ENCODE peak calls at places on chromosomes 13 and 19, in four cellular contexts. Q is SJSA1, N is OCI-LY7, U is RWPE1. W is an unnamed sample.

GRCh38 chr13:54433511-54434206 is 1405.0 kb downstream of the OLFM4 start:
- DNase-seq in U (no peak), Q (no peak), N (no peak), W (no peak)

GRCh38 chr19:40612831-40613668 is 11.9 kb downstream of the LTBP4 start:
- DNase-seq in Q (peak; percentile 73), N (peak; percentile 87), U (peak; percentile 90), W (peak; percentile 65)

GRCh38 chr13:50969691-50970090 is 60.1 kb downstream of the RNASEH2B start:
- DNase-seq in Q (no peak), N (no peak), U (no peak), W (no peak)

GRCh38 chr13:40475617-40476016 is 190.8 kb downstream of the FOXO1 start:
- DNase-seq in Q (no peak), N (no peak), U (no peak), W (no peak)

GRCh38 chr13:97067342-97067895 is 73.1 kb upstream of the OXGR1 start:
- DNase-seq in Q (no peak), U (no peak), N (no peak), W (no peak)

GRCh38 chr13:114268344-114269280 is 12.8 kb upstream of the UPF3A start:
- DNase-seq in Q (no peak), U (no peak), N (no peak), W (no peak)

GRCh38 chr13:35474551-35474950 is 1.9 kb downstream of the MAB21L1 start:
- DNase-seq in N (no peak), Q (peak; percentile 34), U (no peak), W (no peak)

GRCh38 chr13:109272595-109273325 is 513.6 kb downstream of the IRS2 start:
- DNase-seq in N (no peak), Q (no peak), U (no peak), W (no peak)

GRCh38 chr19:41303941-41304340 is 6.0 kb upstream of the CCDC97 start:
- DNase-seq in N (no peak), Q (no peak), U (no peak), W (no peak)

GRCh38 chr19:58387338-58388174 is 487 bp downstream of the RPS5 start:
- DNase-seq in Q (no peak), U (no peak), N (peak; percentile 30), W (no peak)

GRCh38 chr19:44951179-44952159 is 3.7 kb upstream of the CLPTM1 start:
- DNase-seq in Q (peak; percentile 58), N (peak; percentile 88), U (peak; percentile 84), W (peak; percentile 14)

GRCh38 chr13:73069206-73069815 is 10.5 kb downstream of the KLF5 start:
- DNase-seq in U (no peak), N (no peak), Q (no peak), W (no peak)

GRCh38 chr19:11480927-11481776 is at the start of gene ELAVL3:
- DNase-seq in Q (no peak), N (no peak), U (no peak), W (no peak)

GRCh38 chr13:18943273-18943672 is 238.4 kb downstream of the TUBA3C start:
- DNase-seq in N (no peak), U (no peak), Q (no peak), W (no peak)

GRCh38 chr13:96503481-96503880 is 413.6 kb downstream of the HS6ST3 start:
- DNase-seq in Q (no peak), U (no peak), N (no peak), W (no peak)

GRCh38 chr19:48329167-48329891 is 4.0 kb downstream of the EMP3 start:
- DNase-seq in N (peak; percentile 64), Q (no peak), U (peak; percentile 51), W (no peak)

GRCh38 chr13:52399708-52400107 is 6.3 kb downstream of the THSD1 start:
- DNase-seq in U (no peak), Q (no peak), N (no peak), W (no peak)